ENCODE peak calls at places on chromosomes 7 and 10, in six cellular contexts. One of them, this sample, is unnamed.

GRCh38 chr7:123494193-123494796 is 40.1 kb downstream of the IQUB start:
- DNase-seq in NCI-H524: peak; percentile 1
- DNase-seq in cardiac fibroblast: peak; percentile 70
- DNase-seq in endothelial cell: no peak
- DNase-seq in frontal cortex: peak; percentile 5
- DNase-seq in iPS DF 6.9: no peak
- DNase-seq in this sample: no peak

GRCh38 chr7:44063547-44063893 is 1.8 kb downstream of the PGAM2 start:
- DNase-seq in NCI-H524: no peak
- DNase-seq in cardiac fibroblast: no peak
- DNase-seq in endothelial cell: no peak
- DNase-seq in frontal cortex: no peak
- DNase-seq in iPS DF 6.9: no peak
- DNase-seq in this sample: no peak

GRCh38 chr10:75099952-75100763 is 11.3 kb upstream of the SAMD8 start:
- DNase-seq in NCI-H524: no peak
- DNase-seq in cardiac fibroblast: peak; percentile 71
- DNase-seq in endothelial cell: peak; percentile 92
- DNase-seq in frontal cortex: peak; percentile 72
- DNase-seq in iPS DF 6.9: no peak
- DNase-seq in this sample: peak; percentile 85

GRCh38 chr7:79534128-79534527 is 80.7 kb upstream of the MAGI2 start:
- DNase-seq in NCI-H524: no peak
- DNase-seq in cardiac fibroblast: no peak
- DNase-seq in endothelial cell: no peak
- DNase-seq in frontal cortex: no peak
- DNase-seq in iPS DF 6.9: no peak
- DNase-seq in this sample: no peak

GRCh38 chr7:3082386-3082785 is 38.7 kb upstream of the CARD11 start:
- DNase-seq in NCI-H524: no peak
- DNase-seq in cardiac fibroblast: no peak
- DNase-seq in endothelial cell: no peak
- DNase-seq in frontal cortex: no peak
- DNase-seq in iPS DF 6.9: no peak
- DNase-seq in this sample: no peak

GRCh38 chr10:14750900-14751575 is 23.7 kb downstream of the FAM107B start:
- DNase-seq in NCI-H524: no peak
- DNase-seq in cardiac fibroblast: no peak
- DNase-seq in endothelial cell: no peak
- DNase-seq in frontal cortex: no peak
- DNase-seq in iPS DF 6.9: no peak
- DNase-seq in this sample: no peak

GRCh38 chr7:36638140-36638539 is 86.2 kb downstream of the AOAH start:
- DNase-seq in NCI-H524: no peak
- DNase-seq in cardiac fibroblast: no peak
- DNase-seq in endothelial cell: no peak
- DNase-seq in frontal cortex: no peak
- DNase-seq in iPS DF 6.9: no peak
- DNase-seq in this sample: no peak

GRCh38 chr10:100534726-100535125 is 1.0 kb upstream of the HIF1AN start:
- DNase-seq in NCI-H524: peak; percentile 76
- DNase-seq in cardiac fibroblast: no peak
- DNase-seq in endothelial cell: no peak
- DNase-seq in frontal cortex: no peak
- DNase-seq in iPS DF 6.9: no peak
- DNase-seq in this sample: no peak

GRCh38 chr7:101549734-101550133 is 79.4 kb downstream of the MYL10 start:
- DNase-seq in NCI-H524: no peak
- DNase-seq in cardiac fibroblast: no peak
- DNase-seq in endothelial cell: no peak
- DNase-seq in frontal cortex: no peak
- DNase-seq in iPS DF 6.9: no peak
- DNase-seq in this sample: no peak

GRCh38 chr10:16856567-16856966 is 39.3 kb upstream of the RSU1 start:
- DNase-seq in NCI-H524: no peak
- DNase-seq in cardiac fibroblast: peak; percentile 9
- DNase-seq in endothelial cell: peak; percentile 19
- DNase-seq in frontal cortex: no peak
- DNase-seq in iPS DF 6.9: no peak
- DNase-seq in this sample: no peak

GRCh38 chr10:112369495-112370423 is 4.2 kb upstream of the ACSL5 start:
- DNase-seq in NCI-H524: no peak
- DNase-seq in cardiac fibroblast: no peak
- DNase-seq in endothelial cell: no peak
- DNase-seq in frontal cortex: no peak
- DNase-seq in iPS DF 6.9: no peak
- DNase-seq in this sample: no peak

GRCh38 chr10:2119316-2119715 is 382.0 kb upstream of the ADARB2 start:
- DNase-seq in NCI-H524: no peak
- DNase-seq in cardiac fibroblast: no peak
- DNase-seq in endothelial cell: no peak
- DNase-seq in frontal cortex: no peak
- DNase-seq in iPS DF 6.9: no peak
- DNase-seq in this sample: no peak

GRCh38 chr7:130350945-130351663 is 6.5 kb downstream of the CPA5 start:
- DNase-seq in NCI-H524: peak; percentile 93
- DNase-seq in cardiac fibroblast: no peak
- DNase-seq in endothelial cell: no peak
- DNase-seq in frontal cortex: no peak
- DNase-seq in iPS DF 6.9: no peak
- DNase-seq in this sample: no peak

GRCh38 chr10:63929826-63930467 is 408.7 kb downstream of the REEP3 start:
- DNase-seq in NCI-H524: no peak
- DNase-seq in cardiac fibroblast: no peak
- DNase-seq in endothelial cell: no peak
- DNase-seq in frontal cortex: no peak
- DNase-seq in iPS DF 6.9: no peak
- DNase-seq in this sample: no peak

GRCh38 chr7:105672820-105673219 is 91.5 kb upstream of the EFCAB10 start:
- DNase-seq in NCI-H524: peak; percentile 54
- DNase-seq in cardiac fibroblast: no peak
- DNase-seq in endothelial cell: no peak
- DNase-seq in frontal cortex: no peak
- DNase-seq in iPS DF 6.9: no peak
- DNase-seq in this sample: no peak

GRCh38 chr7:41779918-41780317 is 77.0 kb upstream of the INHBA start:
- DNase-seq in NCI-H524: no peak
- DNase-seq in cardiac fibroblast: peak; percentile 43
- DNase-seq in endothelial cell: no peak
- DNase-seq in frontal cortex: no peak
- DNase-seq in iPS DF 6.9: no peak
- DNase-seq in this sample: no peak

GRCh38 chr7:115410972-115411686 is 489.2 kb downstream of the MDFIC start:
- DNase-seq in NCI-H524: no peak
- DNase-seq in cardiac fibroblast: no peak
- DNase-seq in endothelial cell: no peak
- DNase-seq in frontal cortex: no peak
- DNase-seq in iPS DF 6.9: no peak
- DNase-seq in this sample: no peak

GRCh38 chr10:46079831-46080585 is 33.9 kb upstream of the MSMB start:
- DNase-seq in NCI-H524: no peak
- DNase-seq in cardiac fibroblast: no peak
- DNase-seq in endothelial cell: no peak
- DNase-seq in frontal cortex: no peak
- DNase-seq in iPS DF 6.9: no peak
- DNase-seq in this sample: no peak

GRCh38 chr10:97913554-97913953 is 63.9 kb downstream of the GOLGA7B start:
- DNase-seq in NCI-H524: no peak
- DNase-seq in cardiac fibroblast: no peak
- DNase-seq in endothelial cell: no peak
- DNase-seq in frontal cortex: no peak
- DNase-seq in iPS DF 6.9: no peak
- DNase-seq in this sample: no peak

GRCh38 chr10:100812978-100813377 is 67.6 kb downstream of the PAX2 start:
- DNase-seq in NCI-H524: no peak
- DNase-seq in cardiac fibroblast: no peak
- DNase-seq in endothelial cell: no peak
- DNase-seq in frontal cortex: no peak
- DNase-seq in iPS DF 6.9: no peak
- DNase-seq in this sample: no peak